ENCODE peak calls at places on chromosomes 13 and 19, in eight cellular contexts. A, K, N, H, R, C, P and O are unnamed samples.

GRCh38 chr19:56748443-56748842 is 76.9 kb upstream of the ZNF835 start:
- DNase-seq in C (peak), H (no peak), P (no peak), N (peak), A (no peak), K (no peak), R (no peak), O (no peak)

GRCh38 chr19:34228347-34228746 is 26.0 kb upstream of the GARRE1 start:
- DNase-seq in H (no peak), A (no peak), K (no peak), P (no peak), C (peak), R (no peak), N (no peak), O (no peak)

GRCh38 chr13:46179576-46180368 is 2.2 kb downstream of the LCP1 start:
- DNase-seq in N (no peak), A (peak), P (peak), K (no peak), H (no peak), C (no peak), R (peak), O (peak)

GRCh38 chr19:3969435-3970312 is 1.2 kb downstream of the DAPK3 start:
- DNase-seq in A (peak), R (no peak), K (no peak), N (peak), H (peak), C (peak), P (no peak), O (no peak)

GRCh38 chr19:55103190-55103589 is 14.2 kb downstream of the PPP1R12C start:
- DNase-seq in P (no peak), N (no peak), R (no peak), K (no peak), H (no peak), C (no peak), A (no peak), O (no peak)

GRCh38 chr19:55406091-55406868 is 1.3 kb downstream of the UBE2S start:
- DNase-seq in C (no peak), H (no peak), P (no peak), R (no peak), A (no peak), N (no peak), K (no peak), O (no peak)

GRCh38 chr13:51057931-51058330 is 53.1 kb downstream of the C13orf42 start:
- DNase-seq in A (no peak), N (no peak), R (no peak), P (no peak), K (no peak), H (no peak), C (no peak), O (no peak)

GRCh38 chr13:22256111-22256639 is 585.3 kb downstream of the FGF9 start:
- DNase-seq in P (no peak), K (no peak), A (no peak), R (no peak), C (no peak), N (no peak), H (no peak), O (no peak)

GRCh38 chr19:41415154-41415571 is 12.0 kb downstream of the B3GNT8 start:
- DNase-seq in C (no peak), A (peak), P (no peak), R (no peak), K (no peak), H (no peak), N (no peak), O (no peak)

GRCh38 chr13:73772449-73773186 is 361.6 kb downstream of the KLF12 start:
- DNase-seq in R (no peak), K (no peak), N (no peak), H (no peak), A (no peak), C (no peak), P (no peak), O (no peak)

GRCh38 chr19:19193926-19194325 is 1.9 kb downstream of the RFXANK start:
- DNase-seq in H (no peak), P (no peak), K (no peak), C (no peak), A (no peak), R (no peak), N (no peak), O (no peak)

GRCh38 chr19:5246554-5247155 is 94.0 kb downstream of the PTPRS start:
- DNase-seq in A (no peak), R (no peak), H (no peak), K (no peak), C (no peak), P (no peak), N (no peak), O (no peak)

GRCh38 chr13:53126803-53127202 is 98.2 kb downstream of the OLFM4 start:
- DNase-seq in P (no peak), C (peak), A (peak), R (no peak), H (no peak), K (peak), N (no peak), O (no peak)

GRCh38 chr13:73340069-73340468 is 281.3 kb downstream of the KLF5 start:
- DNase-seq in C (no peak), R (no peak), P (no peak), K (no peak), N (peak), A (no peak), H (peak), O (no peak)

GRCh38 chr13:51222510-51223283 is 499 bp downstream of the FAM124A start:
- DNase-seq in A (no peak), K (no peak), P (no peak), C (no peak), R (no peak), H (no peak), N (no peak), O (no peak)

GRCh38 chr19:45931055-45931454 is 16.5 kb upstream of the NANOS2 start:
- DNase-seq in R (no peak), K (no peak), P (no peak), C (no peak), N (no peak), A (no peak), H (no peak), O (no peak)
- TF ChIP-seq CTCF in R (no peak), K (no peak), P (no peak), C (no peak), N (no peak), A (no peak), H (peak), O (no peak)

DNA sequence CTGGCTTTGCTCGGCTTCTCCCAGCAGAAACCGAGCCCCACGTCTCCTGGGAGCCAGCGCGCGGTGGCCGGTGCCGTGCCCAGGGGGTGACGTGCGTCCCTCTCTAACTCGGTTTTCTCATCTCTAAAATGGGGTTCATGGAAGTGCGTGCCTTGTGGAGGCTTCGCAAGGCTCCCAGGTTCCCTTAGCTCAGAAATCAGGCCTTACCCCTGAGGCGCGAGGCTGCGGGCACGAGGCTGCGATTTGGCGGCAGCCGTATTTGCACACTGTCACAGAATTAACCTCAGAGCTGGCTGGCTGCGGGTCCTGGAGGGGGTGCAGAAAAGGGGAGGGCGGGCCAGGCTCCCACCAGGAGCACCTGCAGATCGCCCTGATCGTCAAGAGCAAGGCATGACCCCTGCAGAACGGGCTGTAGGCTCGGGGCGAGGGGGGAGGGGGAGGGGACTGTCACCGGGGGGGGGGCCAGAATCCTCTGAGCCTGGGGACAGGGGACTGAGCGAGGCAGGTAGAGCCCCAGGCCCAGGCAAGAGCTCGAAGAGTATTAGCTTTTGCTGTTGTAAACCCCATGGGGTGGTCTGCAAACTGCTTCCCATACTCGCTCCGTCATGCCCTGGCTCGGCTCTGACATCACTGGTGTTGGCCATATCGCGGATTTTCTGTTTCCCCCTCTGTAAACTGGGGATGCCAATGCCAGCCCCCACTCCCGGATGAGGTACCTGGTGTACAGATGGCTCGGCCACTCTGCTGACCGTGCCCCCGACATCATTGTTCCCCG is 62.2 kb downstream of the CCNE1 start:
- DNase-seq in R (no peak), K (no peak), A (no peak), N (no peak), H (no peak), C (no peak), P (no peak), O (peak)
- TF ChIP-seq CTCF in R (no peak), K (peak), A (no peak), N (no peak), H (no peak), C (no peak), P (no peak), O (peak)

GRCh38 chr13:98394820-98395510 is 181.9 kb downstream of the STK24 start:
- DNase-seq in P (no peak), A (no peak), K (no peak), H (no peak), R (no peak), N (no peak), C (no peak), O (no peak)

GRCh38 chr13:98399756-98400155 is 177.2 kb downstream of the STK24 start:
- DNase-seq in K (peak), C (no peak), P (no peak), R (no peak), N (no peak), H (no peak), A (no peak), O (no peak)

GRCh38 chr13:98397861-98398260 is 179.0 kb downstream of the STK24 start:
- DNase-seq in H (no peak), A (no peak), K (no peak), C (no peak), R (no peak), P (no peak), N (no peak), O (no peak)

GRCh38 chr13:98396071-98396710 is 180.7 kb downstream of the STK24 start:
- DNase-seq in K (no peak), P (no peak), A (no peak), C (peak), H (no peak), N (no peak), R (no peak), O (no peak)

DNA sequence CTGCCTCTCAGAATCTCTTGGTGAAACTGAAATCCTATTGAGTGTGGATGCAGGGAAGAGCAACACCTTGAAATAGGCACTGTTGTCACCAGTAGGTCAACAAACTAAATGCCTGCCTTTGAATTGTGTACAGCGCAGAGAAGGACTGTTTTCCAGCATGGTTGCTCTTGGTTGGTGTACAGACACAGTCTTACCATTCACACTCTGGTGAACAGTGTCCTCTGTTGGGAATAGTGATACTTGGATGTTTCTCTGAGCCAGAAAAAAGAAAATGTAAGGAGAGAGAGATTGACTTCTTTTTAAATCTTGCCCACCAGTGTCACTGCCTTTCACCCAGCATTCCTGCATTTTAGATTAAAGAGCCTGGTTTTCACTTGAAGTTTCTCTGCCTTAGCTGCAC is 179.7 kb downstream of the STK24 start:
- DNase-seq in A (no peak), H (no peak), P (no peak), N (no peak), R (no peak), C (peak), K (no peak), O (no peak)
- TF ChIP-seq CTCF in A (peak), H (peak), P (no peak), N (no peak), R (no peak), C (peak), K (peak), O (no peak)

DNA sequence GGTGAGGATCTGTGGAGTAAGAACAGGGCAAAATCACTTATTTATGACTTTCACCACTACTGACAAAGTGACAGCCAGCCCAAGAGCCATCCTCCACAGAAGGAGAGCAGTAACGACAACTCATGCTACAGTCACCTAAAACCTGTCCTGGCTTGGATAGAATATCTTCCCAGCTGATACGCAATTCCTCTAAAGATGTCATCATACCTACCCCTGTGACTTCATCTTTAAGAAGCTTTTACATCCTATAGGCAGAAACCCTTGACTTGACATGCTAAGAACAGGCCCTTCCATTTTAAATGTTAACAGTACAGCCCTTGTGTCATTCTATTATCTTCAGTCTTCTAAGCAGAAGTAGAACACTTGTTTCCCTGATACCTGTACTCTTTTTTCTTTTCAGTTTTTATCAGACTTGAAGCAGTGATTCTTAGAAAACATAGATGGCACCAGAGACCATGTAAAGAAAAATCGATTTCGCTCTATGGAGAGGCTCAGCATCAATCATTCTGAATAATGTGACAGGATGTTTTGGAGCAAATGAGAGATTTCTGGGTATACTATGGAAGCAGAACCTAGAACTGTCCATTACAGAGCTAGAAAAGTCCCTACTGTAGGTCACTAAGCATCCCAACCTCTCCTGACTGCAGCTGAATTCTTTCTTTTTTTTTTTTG is 20.1 kb downstream of the STOML3 start:
- DNase-seq in P (no peak), R (no peak), K (no peak), H (no peak), A (no peak), N (no peak), C (no peak), O (no peak)
- TF ChIP-seq CTCF in P (no peak), R (no peak), K (no peak), H (peak), A (no peak), N (no peak), C (no peak), O (no peak)

GRCh38 chr13:76635232-76636021 is 250.8 kb downstream of the KCTD12 start:
- DNase-seq in K (no peak), P (no peak), C (no peak), H (no peak), R (no peak), N (no peak), A (no peak), O (no peak)

GRCh38 chr13:76630629-76631028 is 255.6 kb downstream of the KCTD12 start:
- DNase-seq in K (no peak), P (no peak), C (no peak), N (no peak), A (no peak), R (no peak), H (no peak), O (no peak)

GRCh38 chr13:76634431-76635191 is 251.6 kb downstream of the KCTD12 start:
- DNase-seq in A (no peak), P (no peak), R (no peak), H (no peak), C (no peak), K (no peak), N (no peak), O (no peak)

GRCh38 chr13:76636881-76637280 is 249.3 kb downstream of the KCTD12 start:
- DNase-seq in K (no peak), C (no peak), N (no peak), R (no peak), A (no peak), H (no peak), P (no peak), O (no peak)

GRCh38 chr13:76632388-76633044 is 253.7 kb downstream of the KCTD12 start:
- DNase-seq in K (no peak), P (no peak), C (no peak), R (no peak), N (peak), H (no peak), A (no peak), O (no peak)
- TF ChIP-seq CTCF in K (no peak), P (no peak), C (no peak), R (no peak), N (no peak), H (no peak), A (no peak), O (no peak)

GRCh38 chr13:98866882-98867281 is 111.0 kb downstream of the DOCK9 start:
- DNase-seq in P (no peak), R (no peak), A (no peak), C (no peak), H (no peak), N (no peak), K (no peak), O (no peak)
- TF ChIP-seq CTCF in P (no peak), R (no peak), A (no peak), C (peak), H (peak), N (no peak), K (peak), O (no peak)

DNA sequence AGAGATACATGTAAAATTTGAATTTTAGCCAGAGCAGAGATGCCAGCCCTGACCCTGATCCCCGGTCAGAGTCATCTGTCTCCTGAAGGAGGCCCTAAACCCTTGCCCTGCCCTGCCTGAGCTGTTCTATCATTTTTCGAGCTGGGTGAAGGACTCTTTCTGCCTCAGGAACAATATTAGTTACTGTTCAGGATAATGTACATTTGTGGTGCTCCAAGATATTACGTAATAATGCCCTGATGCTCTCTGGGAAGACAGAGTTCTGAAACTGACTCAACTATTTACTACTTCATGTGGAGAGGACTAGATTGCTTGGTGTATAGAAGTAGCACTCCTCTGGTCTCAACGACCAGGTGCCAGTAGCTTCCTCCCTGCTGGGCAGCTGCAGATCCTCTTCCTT is 37.9 kb upstream of the UBL3 start:
- DNase-seq in C (peak), P (no peak), A (no peak), K (no peak), N (no peak), H (no peak), R (no peak), O (no peak)
- TF ChIP-seq CTCF in C (no peak), P (no peak), A (no peak), K (no peak), N (no peak), H (no peak), R (no peak), O (no peak)

DNA sequence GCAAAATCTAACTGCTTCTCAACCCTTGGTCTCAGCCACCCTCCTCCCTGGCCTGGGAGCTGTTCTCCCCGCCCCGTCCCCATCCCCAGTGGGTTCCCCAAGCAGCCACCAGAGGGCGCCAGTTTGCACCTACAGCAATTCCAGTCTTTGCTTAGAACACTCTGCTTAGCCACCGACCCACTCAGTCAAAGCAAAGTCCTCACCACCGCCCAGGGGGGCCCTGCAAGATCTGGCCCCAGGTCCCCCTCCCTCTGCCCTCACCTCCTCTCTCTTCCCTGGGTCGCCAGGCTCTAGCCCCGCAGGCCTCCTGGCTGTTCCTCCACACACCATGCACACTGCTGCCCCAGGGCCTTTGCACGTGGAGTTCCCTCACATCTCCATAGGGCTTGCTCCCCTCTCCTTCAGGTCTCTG is 12.4 kb downstream of the TMEM143 start:
- DNase-seq in R (peak), K (no peak), N (peak), P (peak), A (peak), C (peak), H (no peak), O (peak)
- TF ChIP-seq CTCF in R (no peak), K (peak), N (peak), P (peak), A (peak), C (peak), H (peak), O (peak)

GRCh38 chr13:104321756-104322155 is 1255.5 kb upstream of the SLC10A2 start:
- DNase-seq in K (no peak), C (no peak), R (no peak), H (no peak), N (no peak), A (no peak), P (no peak), O (no peak)

GRCh38 chr13:104315606-104316005 is 1249.4 kb upstream of the SLC10A2 start:
- DNase-seq in P (no peak), R (no peak), A (no peak), C (peak), N (peak), K (peak), H (peak), O (no peak)

GRCh38 chr13:104314926-104315535 is 1248.8 kb upstream of the SLC10A2 start:
- DNase-seq in H (peak), A (no peak), P (no peak), C (no peak), N (no peak), K (no peak), R (no peak), O (no peak)

GRCh38 chr13:104320446-104320845 is 1254.2 kb upstream of the SLC10A2 start:
- DNase-seq in C (no peak), N (no peak), K (no peak), P (no peak), R (no peak), H (no peak), A (no peak), O (no peak)

DNA sequence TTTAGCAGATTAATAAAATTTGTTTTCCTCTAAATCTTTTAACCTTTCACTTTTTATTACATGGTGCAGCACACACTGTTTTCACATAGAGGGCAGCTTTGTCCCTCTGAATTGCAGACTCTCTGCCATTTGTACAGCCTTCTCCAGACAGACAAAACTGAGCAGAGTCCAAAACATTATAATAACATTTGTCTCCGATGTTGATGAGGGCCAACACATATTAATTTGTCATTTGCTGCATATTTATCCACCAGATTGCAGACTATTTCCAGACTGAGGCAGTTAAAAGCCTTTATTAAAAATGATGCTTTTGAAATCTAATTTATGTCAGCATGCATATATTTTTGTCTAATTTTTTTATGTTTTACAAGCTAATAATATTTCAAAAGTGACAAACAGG is 1251.9 kb upstream of the SLC10A2 start:
- DNase-seq in N (peak), C (peak), R (no peak), P (no peak), K (peak), H (no peak), A (no peak), O (no peak)
- TF ChIP-seq CTCF in N (peak), C (peak), R (no peak), P (no peak), K (peak), H (peak), A (no peak), O (no peak)